ENCODE peak calls at places on chromosomes 5 and 9, in nine cellular contexts. G, V, Z, D, T, L, P, J and A are unnamed samples.
A peak's percentile ranks its signal among the peaks of the same experiment; 100 is the strongest.

GRCh38 chr9:136700959-136701664 is 11.3 kb upstream of the DIPK1B start:
- DNase-seq in T (no peak), P (no peak), D (no peak), Z (no peak), V (no peak), J (peak; percentile 14), G (no peak), L (no peak), A (no peak)

GRCh38 chr5:58365791-58366190 is 94.1 kb downstream of the PLK2 start:
- DNase-seq in G (no peak), D (no peak), V (no peak), T (no peak), Z (no peak), J (no peak), P (no peak), L (no peak), A (no peak)

GRCh38 chr5:3335301-3335700 is 260.3 kb upstream of the IRX1 start:
- DNase-seq in J (no peak), G (no peak), V (no peak), P (no peak), Z (no peak), T (no peak), D (no peak), L (no peak), A (no peak)

GRCh38 chr5:36374275-36374862 is 72.7 kb upstream of the RANBP3L start:
- DNase-seq in L (peak; percentile 88), Z (no peak), G (no peak), J (no peak), T (peak; percentile 78), V (no peak), P (no peak), D (no peak), A (no peak)

GRCh38 chr9:27124151-27124550 is 15.1 kb downstream of the TEK start:
- DNase-seq in L (no peak), D (no peak), V (no peak), Z (no peak), T (no peak), J (no peak), P (no peak), G (no peak), A (no peak)

GRCh38 chr5:17123785-17124184 is 93.6 kb upstream of the BASP1 start:
- DNase-seq in Z (no peak), L (no peak), P (no peak), V (no peak), D (no peak), T (no peak), J (no peak), G (no peak), A (no peak)

GRCh38 chr5:87329114-87329513 is 61.4 kb downstream of the RASA1 start:
- DNase-seq in Z (no peak), V (no peak), G (no peak), T (no peak), J (no peak), D (no peak), L (no peak), P (no peak), A (no peak)

GRCh38 chr5:157253547-157253946 is 12.4 kb upstream of the CYFIP2 start:
- DNase-seq in G (peak; percentile 85), P (peak; percentile 6), V (peak; percentile 71), D (no peak), L (peak; percentile 73), T (peak; percentile 53), Z (no peak), J (no peak), A (peak; percentile 37)